ENCODE peak calls at places on chromosomes 2 and 18, in ten cellular contexts. W, V, A, P, M, S, Z, D, E and C are unnamed samples.

GRCh38 chr2:11022874-11023273 is 111.1 kb downstream of the KCNF1 start:
- DNase-seq in W (no peak), V (no peak), A (no peak), P (no peak), M (no peak), S (no peak), Z (no peak), D (no peak), E (no peak), C (no peak)

GRCh38 chr2:182435754-182436153 is 8.9 kb upstream of the PDE1A start:
- DNase-seq in W (no peak), V (no peak), A (no peak), P (no peak), M (no peak), S (no peak), Z (no peak), D (no peak), E (no peak), C (no peak)

GRCh38 chr2:61340242-61340641 is 130.6 kb downstream of the USP34 start:
- DNase-seq in W (no peak), V (no peak), A (no peak), P (no peak), M (no peak), S (no peak), Z (peak; percentile 8), D (no peak), E (no peak), C (no peak)

GRCh38 chr2:237669628-237670351 is 42.4 kb downstream of the LRRFIP1 start:
- DNase-seq in W (peak; percentile 100), V (peak; percentile 93), A (no peak), P (peak; percentile 63), M (no peak), S (peak; percentile 80), Z (no peak), D (no peak), E (no peak), C (peak; percentile 11)

GRCh38 chr2:200188851-200189250 is 117.6 kb upstream of the SPATS2L start:
- DNase-seq in W (no peak), V (no peak), A (no peak), P (no peak), M (no peak), S (no peak), Z (no peak), D (no peak), E (no peak), C (no peak)

GRCh38 chr18:12741351-12741750 is 38.5 kb downstream of the PSMG2 start:
- DNase-seq in W (no peak), V (no peak), A (no peak), P (no peak), M (no peak), S (peak; percentile 70), Z (no peak), D (no peak), E (no peak), C (peak; percentile 39)

GRCh38 chr2:216057688-216058193 is 23.9 kb downstream of the PECR start:
- DNase-seq in W (peak; percentile 33), V (no peak), A (no peak), P (peak; percentile 62), M (no peak), S (no peak), Z (no peak), D (peak; percentile 41), E (no peak), C (no peak)

GRCh38 chr18:69444221-69444620 is 43.5 kb downstream of the DOK6 start:
- DNase-seq in W (peak; percentile 42), V (peak; percentile 6), A (no peak), P (no peak), M (no peak), S (no peak), Z (no peak), D (no peak), E (no peak), C (no peak)

GRCh38 chr2:147829106-147829505 is 15.7 kb upstream of the ACVR2A start:
- DNase-seq in W (peak; percentile 54), V (no peak), A (no peak), P (no peak), M (no peak), S (peak; percentile 7), Z (peak; percentile 52), D (no peak), E (no peak), C (peak; percentile 53)

GRCh38 chr2:98280376-98281102 is 65.7 kb upstream of the CNGA3 start:
- DNase-seq in W (peak; percentile 61), V (no peak), A (no peak), P (no peak), M (no peak), S (no peak), Z (no peak), D (no peak), E (no peak), C (no peak)

GRCh38 chr2:133569416-133569815 is 1.2 kb upstream of the NCKAP5 start:
- DNase-seq in W (no peak), V (no peak), A (no peak), P (no peak), M (no peak), S (no peak), Z (no peak), D (no peak), E (no peak), C (no peak)

GRCh38 chr2:238428866-238429265 is 2.1 kb downstream of the ASB1 start:
- DNase-seq in W (no peak), V (no peak), A (no peak), P (no peak), M (no peak), S (no peak), Z (no peak), D (no peak), E (no peak), C (no peak)

GRCh38 chr2:182391443-182391842 is 35.4 kb downstream of the PDE1A start:
- DNase-seq in W (no peak), V (no peak), A (no peak), P (no peak), M (no peak), S (no peak), Z (no peak), D (no peak), E (no peak), C (no peak)

GRCh38 chr2:144333144-144333555 is 186.8 kb downstream of the ZEB2 start:
- DNase-seq in W (no peak), V (no peak), A (no peak), P (no peak), M (no peak), S (no peak), Z (no peak), D (no peak), E (no peak), C (no peak)

GRCh38 chr2:1627628-1628371 is 116.5 kb downstream of the PXDN start:
- DNase-seq in W (peak; percentile 18), V (no peak), A (no peak), P (no peak), M (no peak), S (no peak), Z (no peak), D (no peak), E (no peak), C (no peak)

GRCh38 chr18:55236150-55236931 is 277.1 kb upstream of the CCDC68 start:
- DNase-seq in W (no peak), V (no peak), A (no peak), P (no peak), M (no peak), S (no peak), Z (no peak), D (no peak), E (no peak), C (no peak)

GRCh38 chr2:230842473-230842872 is 22.3 kb upstream of the ITM2C start:
- DNase-seq in W (no peak), V (no peak), A (no peak), P (no peak), M (no peak), S (no peak), Z (no peak), D (no peak), E (no peak), C (no peak)

GRCh38 chr2:126825306-126825705 is 73.4 kb upstream of the TEX51 start:
- DNase-seq in W (no peak), V (no peak), A (peak; percentile 14), P (no peak), M (no peak), S (no peak), Z (no peak), D (no peak), E (no peak), C (no peak)

GRCh38 chr2:121272596-121272995 is 12.4 kb downstream of the TFCP2L1 start:
- DNase-seq in W (no peak), V (no peak), A (no peak), P (no peak), M (no peak), S (no peak), Z (no peak), D (no peak), E (no peak), C (no peak)

GRCh38 chr2:41966431-41966893 is 81.4 kb upstream of the PKDCC start:
- DNase-seq in W (peak; percentile 96), V (peak; percentile 91), A (no peak), P (no peak), M (peak; percentile 75), S (peak; percentile 55), Z (peak; percentile 84), D (no peak), E (no peak), C (no peak)

GRCh38 chr2:232028631-232029030 is 67.1 kb downstream of the DIS3L2 start:
- DNase-seq in W (no peak), V (no peak), A (no peak), P (no peak), M (no peak), S (no peak), Z (no peak), D (no peak), E (no peak), C (no peak)

GRCh38 chr2:42168459-42169099 is 574 bp upstream of the EML4 start:
- DNase-seq in W (no peak), V (no peak), A (no peak), P (no peak), M (no peak), S (no peak), Z (no peak), D (no peak), E (no peak), C (no peak)

GRCh38 chr2:11102956-11103860 is 52.1 kb upstream of the SLC66A3 start:
- DNase-seq in W (no peak), V (no peak), A (no peak), P (no peak), M (no peak), S (peak; percentile 75), Z (no peak), D (no peak), E (no peak), C (peak; percentile 40)

GRCh38 chr2:103788346-103788745 is 1026.5 kb downstream of the TMEM182 start:
- DNase-seq in W (no peak), V (no peak), A (no peak), P (no peak), M (no peak), S (no peak), Z (no peak), D (no peak), E (no peak), C (no peak)

GRCh38 chr2:99485411-99485810 is 4.4 kb downstream of the REV1 start:
- DNase-seq in W (no peak), V (no peak), A (no peak), P (no peak), M (no peak), S (no peak), Z (no peak), D (no peak), E (no peak), C (no peak)

GRCh38 chr2:225318440-225318839 is 81.1 kb upstream of the NYAP2 start:
- DNase-seq in W (no peak), V (no peak), A (no peak), P (no peak), M (no peak), S (no peak), Z (no peak), D (no peak), E (no peak), C (no peak)

GRCh38 chr2:178208817-178209216 is 14.5 kb downstream of the OSBPL6 start:
- DNase-seq in W (no peak), V (no peak), A (no peak), P (no peak), M (no peak), S (no peak), Z (no peak), D (no peak), E (no peak), C (no peak)

GRCh38 chr2:187302619-187303018 is 145.4 kb downstream of the CALCRL start:
- DNase-seq in W (no peak), V (no peak), A (no peak), P (no peak), M (no peak), S (no peak), Z (peak; percentile 91), D (no peak), E (no peak), C (no peak)